ENCODE peak calls at places on chromosome 22, in nine cellular contexts. H is naive thymus-derived CD8-positive, alpha-beta T cell; W is A172; S is activated B cell treated with CpG ODN at 0.5 μM for 24 hours; C is coronary artery; K is H54; X is astrocyte of the cerebellum; V is NCI-H446; B is nucleus accumbens. T is an unnamed sample.

GRCh38 chr22:50477923-50478322 is 3.1 kb upstream of the SBF1 start:
- DNase-seq in V (no peak), S (no peak), C (no peak), X (no peak), W (no peak), H (no peak), B (no peak), K (no peak), T (no peak)

GRCh38 chr22:17334983-17335382 is 34.3 kb upstream of the CECR2 start:
- DNase-seq in B (no peak), X (no peak), H (no peak), W (no peak), S (no peak), C (no peak), V (no peak), K (no peak), T (no peak)

GRCh38 chr22:46749682-46750529 is 11.9 kb upstream of the CERK start:
- DNase-seq in X (no peak), K (no peak), S (no peak), V (no peak), C (no peak), H (no peak), W (no peak), B (no peak), T (no peak)

GRCh38 chr22:47333625-47334024 is 571.2 kb downstream of the TBC1D22A start:
- DNase-seq in H (no peak), X (peak; percentile 15), K (peak; percentile 12), C (no peak), S (no peak), B (no peak), W (peak; percentile 79), V (peak; percentile 84), T (no peak)

GRCh38 chr22:22881116-22882032 is 6.2 kb upstream of the IGLL5 start:
- DNase-seq in X (no peak), K (no peak), H (no peak), V (no peak), S (peak; percentile 38), C (no peak), W (no peak), B (no peak), T (no peak)

GRCh38 chr22:46923394-46923793 is 160.9 kb downstream of the TBC1D22A start:
- DNase-seq in X (no peak), S (no peak), K (no peak), C (no peak), B (no peak), W (no peak), V (no peak), H (no peak), T (no peak)

GRCh38 chr22:47547881-47548630 is 785.6 kb downstream of the TBC1D22A start:
- DNase-seq in H (no peak), V (no peak), B (no peak), K (no peak), X (no peak), S (no peak), C (peak; percentile 29), W (no peak), T (no peak)

GRCh38 chr22:49824185-49824925 is 3.3 kb downstream of the BRD1 start:
- DNase-seq in X (no peak), H (no peak), W (no peak), K (no peak), B (no peak), C (no peak), S (no peak), V (no peak), T (no peak)

GRCh38 chr22:38925571-38926041 is 31.8 kb upstream of the APOBEC3A start:
- DNase-seq in S (no peak), H (no peak), W (peak; percentile 32), V (no peak), B (no peak), X (no peak), C (no peak), K (no peak), T (no peak)

GRCh38 chr22:48908547-48908946 is 919.1 kb downstream of the BRD1 start:
- DNase-seq in V (no peak), B (no peak), H (no peak), X (no peak), W (no peak), K (no peak), C (peak; percentile 19), S (no peak), T (no peak)